ENCODE peak calls at places on chromosomes 13 and 19, in five cellular contexts. W is HTR-8/SVneo, S is GM04504, E is pancreas, V is NCI-H774. K is an unnamed sample.

GRCh38 chr19:39301021-39301420 is 4.8 kb downstream of the IFNL1 start:
- DNase-seq in S (no peak), E (no peak), V (no peak), W (no peak), K (no peak)

GRCh38 chr19:29510701-29511265 is 15.0 kb upstream of the VSTM2B start:
- DNase-seq in E (no peak), W (no peak), V (no peak), S (no peak), K (no peak)

GRCh38 chr13:106173346-106173745 is 362.1 kb downstream of the EFNB2 start:
- DNase-seq in W (no peak), S (no peak), V (no peak), E (no peak), K (no peak)

GRCh38 chr19:44903602-44904425 is 1.8 kb upstream of the APOE start:
- DNase-seq in E (peak; percentile 79), S (no peak), V (peak; percentile 14), W (peak; percentile 61), K (no peak)

GRCh38 chr13:47326061-47326460 is 429.2 kb upstream of the HTR2A start:
- DNase-seq in E (no peak), W (no peak), V (no peak), S (peak; percentile 32), K (no peak)

GRCh38 chr13:74136089-74136658 is 2.0 kb upstream of the KLF12 start:
- DNase-seq in W (no peak), S (peak; percentile 32), V (no peak), E (peak; percentile 17), K (no peak)

GRCh38 chr13:47959468-47960088 is 41.5 kb downstream of the SUCLA2 start:
- DNase-seq in E (no peak), W (no peak), V (no peak), S (no peak), K (no peak)

GRCh38 chr13:37383066-37383465 is 215.5 kb downstream of the POSTN start:
- DNase-seq in S (no peak), E (no peak), W (no peak), V (no peak), K (no peak)

GRCh38 chr19:38617764-38618589 is at the start of gene MAP4K1:
- DNase-seq in S (no peak), W (no peak), E (peak; percentile 40), V (no peak), K (no peak)

K was measured in GM04503.